ENCODE peak calls at places on chromosomes 5 and 9, in seven cellular contexts. I is HFFc6, O is PC-3, V is AG09319, B is sigmoid colon, F is astrocyte, N is endothelial cell. T is an unnamed sample.

GRCh38 chr5:12645582-12645981 is 741.3 kb upstream of the CTNND2 start:
- DNase-seq in I (no peak), O (no peak), V (no peak), B (no peak), F (no peak), N (no peak), T (no peak)

GRCh38 chr9:37963936-37964739 is 60.2 kb upstream of the SLC25A51 start:
- DNase-seq in I (peak), O (peak), V (peak), B (no peak), F (peak), N (no peak), T (peak)

GRCh38 chr9:125341566-125341965 is 79.9 kb downstream of the GAPVD1 start:
- DNase-seq in I (no peak), O (peak), V (no peak), B (no peak), F (peak), N (no peak), T (no peak)

GRCh38 chr9:91196103-91196761 is 165.5 kb downstream of the AUH start:
- DNase-seq in I (no peak), O (no peak), V (no peak), B (no peak), F (no peak), N (no peak), T (no peak)

GRCh38 chr5:161686149-161686548 is 628 bp downstream of the GABRA6 start:
- DNase-seq in I (no peak), O (no peak), V (no peak), B (no peak), F (no peak), N (no peak), T (no peak)

GRCh38 chr5:10521466-10522223 is 42.2 kb upstream of the ANKRD33B start:
- DNase-seq in I (no peak), O (peak), V (no peak), B (no peak), F (no peak), N (no peak), T (no peak)

GRCh38 chr5:107519900-107520354 is 150.8 kb downstream of the EFNA5 start:
- DNase-seq in I (no peak), O (peak), V (no peak), B (no peak), F (peak), N (no peak), T (no peak)

GRCh38 chr5:180179399-180180197 is 29.4 kb downstream of the RASGEF1C start:
- DNase-seq in I (no peak), O (no peak), V (no peak), B (no peak), F (no peak), N (no peak), T (no peak)

GRCh38 chr5:67092447-67093023 is 104.1 kb downstream of the CD180 start:
- DNase-seq in I (no peak), O (peak), V (no peak), B (no peak), F (no peak), N (no peak), T (no peak)

GRCh38 chr5:62340392-62340791 is 34.4 kb downstream of the KIF2A start:
- DNase-seq in I (no peak), O (peak), V (no peak), B (no peak), F (no peak), N (no peak), T (no peak)
- TF ChIP-seq CTCF in I (peak), O (peak), V (no peak), B (no peak), F (no peak), N (no peak), T (no peak)

GRCh38 chr9:31124389-31124788 is 1260.1 kb upstream of the ACO1 start:
- DNase-seq in I (no peak), O (no peak), V (no peak), B (no peak), F (no peak), N (no peak), T (no peak)

DNA sequence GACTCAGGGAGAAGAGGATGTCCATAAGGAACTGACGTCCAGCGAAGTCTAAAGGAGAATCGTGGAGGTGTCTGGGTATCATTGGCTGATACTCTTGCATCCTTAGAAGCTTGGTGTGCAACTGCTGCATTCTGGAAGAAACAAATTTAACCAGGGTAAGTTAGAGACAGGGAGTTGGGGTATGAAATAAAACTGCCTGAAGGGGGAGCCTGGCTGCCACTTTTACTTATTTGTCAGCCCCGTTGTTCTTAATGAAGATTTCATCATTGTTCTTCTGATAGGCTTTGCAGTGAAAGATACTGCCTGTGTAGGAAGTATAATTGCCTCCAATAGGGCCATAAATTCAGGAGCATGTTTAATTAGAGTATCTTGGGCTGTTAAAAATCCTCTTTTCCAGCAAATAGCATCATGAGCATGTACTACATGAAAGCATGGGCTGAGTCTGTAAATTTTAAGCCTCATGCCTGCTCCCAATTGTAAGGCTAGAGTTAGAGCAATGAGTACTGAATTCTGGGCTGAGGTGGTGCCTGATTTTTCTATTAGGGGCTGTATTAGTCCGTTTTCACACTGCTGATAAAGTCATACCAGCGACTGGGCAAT is 1264.5 kb upstream of the ACO1 start:
- DNase-seq in I (no peak), O (peak), V (no peak), B (no peak), F (peak), N (peak), T (no peak)
- TF ChIP-seq CTCF in I (no peak), O (peak), V (no peak), B (no peak), F (peak), N (no peak), T (peak)

GRCh38 chr5:146924132-146924531 is 45.6 kb upstream of the PPP2R2B start:
- DNase-seq in I (no peak), O (no peak), V (no peak), B (no peak), F (no peak), N (no peak), T (no peak)

DNA sequence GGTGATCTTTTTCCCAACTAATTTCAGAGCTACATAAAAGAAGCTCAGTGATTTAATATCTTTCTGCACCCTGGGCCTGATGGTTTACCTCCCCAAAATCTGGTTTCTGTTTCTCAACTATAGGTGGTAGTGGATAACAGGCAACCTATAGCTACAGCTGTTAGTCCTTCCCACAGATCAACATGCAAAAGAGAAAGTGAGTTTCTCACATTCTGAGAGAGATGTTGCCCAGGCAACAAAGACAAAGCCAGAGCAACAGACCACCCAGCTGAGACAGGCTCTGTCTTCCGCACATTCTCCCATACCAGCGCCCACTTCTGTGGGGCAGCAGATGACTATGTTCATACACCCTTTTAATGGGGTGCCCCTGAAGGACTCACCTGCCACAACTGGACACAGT is 40.7 kb upstream of the PPP2R2B start:
- DNase-seq in I (no peak), O (no peak), V (no peak), B (no peak), F (no peak), N (peak), T (no peak)
- TF ChIP-seq CTCF in I (no peak), O (no peak), V (no peak), B (no peak), F (no peak), N (no peak), T (no peak)

GRCh38 chr5:109921735-109922395 is 232.1 kb downstream of the MAN2A1 start:
- DNase-seq in I (no peak), O (no peak), V (no peak), B (no peak), F (peak), N (no peak), T (no peak)
- TF ChIP-seq CTCF in I (no peak), O (no peak), V (no peak), B (no peak), F (no peak), N (no peak), T (no peak)

GRCh38 chr5:33260098-33260497 is 180.7 kb upstream of the TARS1 start:
- DNase-seq in I (no peak), O (no peak), V (no peak), B (no peak), F (peak), N (no peak), T (no peak)

GRCh38 chr5:33258553-33258952 is 182.2 kb upstream of the TARS1 start:
- DNase-seq in I (peak), O (peak), V (no peak), B (no peak), F (peak), N (no peak), T (no peak)

GRCh38 chr5:33254581-33254980 is 186.2 kb upstream of the TARS1 start:
- DNase-seq in I (no peak), O (no peak), V (no peak), B (no peak), F (no peak), N (no peak), T (no peak)

GRCh38 chr5:33261305-33261704 is 179.5 kb upstream of the TARS1 start:
- DNase-seq in I (peak), O (peak), V (no peak), B (no peak), F (peak), N (no peak), T (no peak)

GRCh38 chr5:33257807-33258491 is 182.8 kb upstream of the TARS1 start:
- DNase-seq in I (peak), O (peak), V (peak), B (no peak), F (peak), N (no peak), T (no peak)
- TF ChIP-seq CTCF in I (peak), O (peak), V (peak), B (no peak), F (no peak), N (no peak), T (no peak)

DNA sequence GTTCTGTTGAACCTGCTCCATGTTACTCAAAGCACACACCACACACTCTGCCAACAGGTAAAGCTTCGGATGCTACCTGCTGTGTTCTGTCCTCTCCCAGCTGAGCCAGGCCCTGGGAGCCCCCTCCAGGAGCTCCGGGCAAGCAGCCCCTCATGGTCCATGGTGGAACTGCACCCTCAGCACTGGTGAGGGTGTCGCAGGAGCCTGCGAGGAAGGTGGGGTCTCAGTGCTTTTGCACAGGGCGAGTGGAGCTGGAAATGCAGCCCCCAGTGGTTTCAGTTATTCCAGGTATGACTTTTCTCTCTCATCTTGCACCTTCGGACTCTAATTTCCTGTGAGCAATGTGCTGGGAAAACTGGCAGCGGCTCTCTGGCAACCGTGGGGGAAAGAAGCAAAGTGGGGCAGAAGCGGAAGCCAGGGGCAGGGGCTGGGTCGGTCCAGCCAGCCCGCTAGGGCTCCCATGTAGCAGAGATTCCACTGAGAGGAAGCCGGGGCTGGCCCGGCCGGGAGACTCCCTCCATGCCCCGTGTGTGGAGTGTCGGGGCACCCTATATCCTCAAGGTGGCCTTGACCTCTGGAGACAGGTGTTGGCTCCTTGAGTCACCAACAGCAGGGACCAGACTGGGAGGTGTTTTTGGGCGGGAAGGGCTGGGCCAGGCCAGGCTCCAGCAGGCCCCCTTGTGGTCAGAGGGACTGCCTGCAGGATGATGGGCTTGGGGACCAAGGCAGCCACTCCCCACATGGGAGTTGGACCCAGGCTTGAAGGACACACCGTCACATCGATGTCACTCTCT is 75.6 kb upstream of the PRSS3 start:
- DNase-seq in I (peak), O (peak), V (no peak), B (no peak), F (no peak), N (peak), T (no peak)
- TF ChIP-seq CTCF in I (peak), O (peak), V (peak), B (no peak), F (peak), N (peak), T (no peak)

GRCh38 chr9:21523021-21524014 is 41.2 kb upstream of the IFNE start:
- DNase-seq in I (no peak), O (no peak), V (no peak), B (no peak), F (no peak), N (no peak), T (no peak)

GRCh38 chr9:21528123-21528808 is 46.2 kb upstream of the IFNE start:
- DNase-seq in I (no peak), O (no peak), V (no peak), B (no peak), F (no peak), N (no peak), T (no peak)

GRCh38 chr9:21525174-21525573 is 43.1 kb upstream of the IFNE start:
- DNase-seq in I (no peak), O (no peak), V (no peak), B (no peak), F (no peak), N (no peak), T (no peak)

GRCh38 chr9:21524099-21524830 is 42.2 kb upstream of the IFNE start:
- DNase-seq in I (no peak), O (no peak), V (no peak), B (no peak), F (no peak), N (no peak), T (no peak)

DNA sequence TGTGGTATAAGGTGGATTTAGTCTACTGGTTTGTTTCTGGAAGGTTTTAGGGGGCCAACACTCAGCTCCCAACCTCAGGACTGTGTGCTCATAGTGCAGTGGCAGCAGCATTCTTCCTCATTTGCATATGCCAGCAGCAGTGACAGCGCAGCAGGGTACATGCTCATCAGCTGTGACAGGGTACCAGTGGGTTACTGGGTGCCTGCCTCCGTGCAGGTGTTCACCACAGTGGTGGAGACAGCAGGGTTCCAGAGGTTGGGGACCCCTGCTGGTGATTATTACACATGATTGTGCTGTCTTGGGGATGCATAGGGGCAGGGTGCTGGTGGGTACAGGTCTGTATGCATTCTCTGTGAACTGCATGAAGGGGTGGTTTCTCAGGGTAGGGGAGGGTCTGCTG is 45.5 kb upstream of the IFNE start:
- DNase-seq in I (no peak), O (no peak), V (no peak), B (no peak), F (no peak), N (no peak), T (no peak)
- TF ChIP-seq CTCF in I (peak), O (no peak), V (no peak), B (no peak), F (no peak), N (no peak), T (no peak)

GRCh38 chr9:9917400-9917799 is 695.4 kb downstream of the PTPRD start:
- DNase-seq in I (no peak), O (no peak), V (no peak), B (no peak), F (no peak), N (no peak), T (no peak)

GRCh38 chr9:9913276-9913832 is 699.4 kb downstream of the PTPRD start:
- DNase-seq in I (no peak), O (no peak), V (no peak), B (no peak), F (no peak), N (no peak), T (no peak)

GRCh38 chr9:9914174-9914573 is 698.6 kb downstream of the PTPRD start:
- DNase-seq in I (no peak), O (no peak), V (no peak), B (no peak), F (no peak), N (no peak), T (no peak)

DNA sequence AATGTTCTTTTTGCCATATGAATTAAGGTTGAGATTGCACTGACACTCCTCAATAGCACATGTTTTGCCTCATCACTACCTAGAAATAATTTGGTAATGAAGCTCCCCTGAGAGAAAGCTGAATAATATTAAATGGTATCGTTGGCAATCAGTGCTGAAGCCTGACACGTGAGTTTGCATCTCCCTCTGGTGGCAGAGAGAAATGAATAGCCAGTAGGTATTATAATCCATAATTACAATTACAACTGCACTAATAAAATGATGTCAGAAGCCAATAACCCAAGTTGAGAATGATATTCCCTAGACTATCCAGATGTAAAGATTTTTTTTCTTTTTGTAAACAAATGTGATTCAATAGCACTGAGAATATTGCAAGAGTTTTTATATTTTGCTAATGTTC is 700.3 kb downstream of the PTPRD start:
- DNase-seq in I (no peak), O (no peak), V (no peak), B (no peak), F (no peak), N (no peak), T (no peak)
- TF ChIP-seq CTCF in I (peak), O (peak), V (peak), B (no peak), F (peak), N (peak), T (no peak)

DNA sequence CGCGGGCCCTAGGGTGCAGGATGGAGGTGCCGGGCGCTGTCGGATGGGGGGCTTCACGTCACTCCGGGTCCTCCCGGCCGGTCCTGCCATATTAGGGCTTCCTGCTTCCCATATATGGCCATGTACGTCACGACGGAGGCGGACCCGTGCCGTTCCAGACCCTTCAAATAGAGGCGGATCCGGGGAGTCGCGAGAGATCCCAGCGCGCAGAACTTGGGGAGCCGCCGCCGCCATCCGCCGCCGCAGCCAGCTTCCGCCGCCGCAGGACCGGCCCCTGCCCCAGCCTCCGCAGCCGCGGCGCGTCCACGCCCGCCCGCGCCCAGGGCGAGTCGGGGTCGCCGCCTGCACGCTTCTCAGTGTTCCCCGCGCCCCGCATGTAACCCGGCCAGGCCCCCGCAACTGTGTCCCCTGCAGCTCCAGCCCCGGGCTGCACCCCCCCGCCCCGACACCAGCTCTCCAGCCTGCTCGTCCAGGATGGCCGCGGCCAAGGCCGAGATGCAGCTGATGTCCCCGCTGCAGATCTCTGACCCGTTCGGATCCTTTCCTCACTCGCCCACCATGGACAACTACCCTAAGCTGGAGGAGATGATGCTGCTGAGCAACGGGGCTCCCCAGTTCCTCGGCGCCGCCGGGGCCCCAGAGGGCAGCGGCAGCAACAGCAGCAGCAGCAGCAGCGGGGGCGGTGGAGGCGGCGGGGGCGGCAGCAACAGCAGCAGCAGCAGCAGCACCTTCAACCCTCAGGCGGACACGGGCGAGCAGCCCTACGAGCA is at the start of gene EGR1:
- DNase-seq in I (peak), O (peak), V (peak), B (peak), F (peak), N (peak), T (peak)
- TF ChIP-seq CTCF in I (peak), O (no peak), V (no peak), B (peak), F (no peak), N (no peak), T (peak)